ENCODE peak calls at places on chromosomes 7 and 10, in four cellular contexts. One of them, this sample, is unnamed.

GRCh38 chr7:20219446-20220292 is 2.5 kb upstream of the MACC1 start:
- DNase-seq in neural crest cell: peak
- DNase-seq in hypothalamus: peak
- DNase-seq in activated effector memory CD4-positive, alpha-beta T cell treated with Interleukin-2 at 50 U/mL for 16 hours: no peak
- DNase-seq in this sample: peak

GRCh38 chr10:69912584-69912983 is 110.9 kb downstream of the COL13A1 start:
- DNase-seq in activated effector memory CD4-positive, alpha-beta T cell treated with Interleukin-2 at 50 U/mL for 16 hours: no peak
- DNase-seq in neural crest cell: no peak
- DNase-seq in hypothalamus: no peak
- DNase-seq in this sample: no peak

GRCh38 chr10:35608317-35608672 is 3.2 kb downstream of the GJD4 start:
- DNase-seq in activated effector memory CD4-positive, alpha-beta T cell treated with Interleukin-2 at 50 U/mL for 16 hours: no peak
- DNase-seq in neural crest cell: no peak
- DNase-seq in hypothalamus: no peak
- DNase-seq in this sample: no peak

GRCh38 chr7:107353701-107354100 is 116.2 kb upstream of the GPR22 start:
- DNase-seq in hypothalamus: no peak
- DNase-seq in neural crest cell: no peak
- DNase-seq in activated effector memory CD4-positive, alpha-beta T cell treated with Interleukin-2 at 50 U/mL for 16 hours: no peak
- DNase-seq in this sample: no peak

GRCh38 chr10:43048301-43049051 is 28.4 kb upstream of the RET start:
- DNase-seq in activated effector memory CD4-positive, alpha-beta T cell treated with Interleukin-2 at 50 U/mL for 16 hours: no peak
- DNase-seq in neural crest cell: no peak
- DNase-seq in hypothalamus: no peak
- DNase-seq in this sample: no peak

GRCh38 chr7:137953692-137954470 is 48.0 kb downstream of the CREB3L2 start:
- DNase-seq in neural crest cell: no peak
- DNase-seq in activated effector memory CD4-positive, alpha-beta T cell treated with Interleukin-2 at 50 U/mL for 16 hours: no peak
- DNase-seq in hypothalamus: no peak
- DNase-seq in this sample: peak

GRCh38 chr7:120987683-120988590 is 574 bp upstream of the CPED1 start:
- DNase-seq in hypothalamus: peak
- DNase-seq in activated effector memory CD4-positive, alpha-beta T cell treated with Interleukin-2 at 50 U/mL for 16 hours: peak
- DNase-seq in neural crest cell: peak
- DNase-seq in this sample: peak

GRCh38 chr10:79298403-79299244 is 48.6 kb upstream of the PPIF start:
- DNase-seq in activated effector memory CD4-positive, alpha-beta T cell treated with Interleukin-2 at 50 U/mL for 16 hours: no peak
- DNase-seq in neural crest cell: no peak
- DNase-seq in hypothalamus: no peak
- DNase-seq in this sample: peak

GRCh38 chr10:91077549-91078017 is 142.9 kb upstream of the PCGF5 start:
- DNase-seq in activated effector memory CD4-positive, alpha-beta T cell treated with Interleukin-2 at 50 U/mL for 16 hours: no peak
- DNase-seq in hypothalamus: no peak
- DNase-seq in neural crest cell: no peak
- DNase-seq in this sample: peak

GRCh38 chr7:37442268-37442667 is 6.4 kb downstream of the ELMO1 start:
- DNase-seq in activated effector memory CD4-positive, alpha-beta T cell treated with Interleukin-2 at 50 U/mL for 16 hours: no peak
- DNase-seq in neural crest cell: no peak
- DNase-seq in hypothalamus: no peak
- DNase-seq in this sample: no peak

GRCh38 chr7:50766106-50766505 is 16.6 kb downstream of the GRB10 start:
- DNase-seq in hypothalamus: no peak
- DNase-seq in activated effector memory CD4-positive, alpha-beta T cell treated with Interleukin-2 at 50 U/mL for 16 hours: no peak
- DNase-seq in neural crest cell: no peak
- DNase-seq in this sample: no peak

GRCh38 chr10:68489919-68490318 is 18.1 kb upstream of the DNA2 start:
- DNase-seq in neural crest cell: no peak
- DNase-seq in activated effector memory CD4-positive, alpha-beta T cell treated with Interleukin-2 at 50 U/mL for 16 hours: no peak
- DNase-seq in hypothalamus: no peak
- DNase-seq in this sample: no peak

GRCh38 chr7:83427929-83428328 is 221.0 kb downstream of the SEMA3E start:
- DNase-seq in neural crest cell: no peak
- DNase-seq in hypothalamus: no peak
- DNase-seq in activated effector memory CD4-positive, alpha-beta T cell treated with Interleukin-2 at 50 U/mL for 16 hours: no peak
- DNase-seq in this sample: no peak

This sample was measured in SJSA1.